ENCODE peak calls at places on chromosomes 2 and 18, in seven cellular contexts. E is choroid plexus epithelial cell, I is OCI-LY7, O is psoas muscle, H is left ventricle myocardium inferior, U is H1, S is heart right ventricle. T is an unnamed sample.

GRCh38 chr18:78196280-78196679 is 783.3 kb upstream of the SALL3 start:
- DNase-seq in H (no peak), E (no peak), O (no peak), I (no peak), U (no peak), S (no peak), T (no peak)

GRCh38 chr2:219511547-219512325 is 2.5 kb upstream of the ASIC4 start:
- DNase-seq in U (no peak), H (no peak), E (no peak), S (no peak), O (no peak), I (no peak), T (no peak)

GRCh38 chr2:240245706-240246105 is 105.2 kb upstream of the OTOS start:
- DNase-seq in E (peak; percentile 61), S (peak; percentile 79), U (no peak), H (peak; percentile 75), I (no peak), O (peak; percentile 89), T (no peak)

GRCh38 chr2:29952973-29953372 is 31.6 kb upstream of the ALK start:
- DNase-seq in E (no peak), I (no peak), S (no peak), O (no peak), H (no peak), U (no peak), T (no peak)

GRCh38 chr2:85852078-85852790 is 36.6 kb downstream of the ST3GAL5 start:
- DNase-seq in H (no peak), U (no peak), S (no peak), I (no peak), O (no peak), E (no peak), T (no peak)

GRCh38 chr2:71846072-71846471 is 301.6 kb downstream of the CYP26B1 start:
- DNase-seq in E (no peak), U (no peak), S (no peak), I (no peak), O (no peak), H (no peak), T (no peak)

GRCh38 chr2:33660416-33661118 is 61.5 kb upstream of the FAM98A start:
- DNase-seq in S (no peak), U (no peak), I (no peak), H (no peak), E (no peak), O (no peak), T (no peak)

GRCh38 chr2:98911376-98912154 is 24.5 kb downstream of the CRACDL start:
- DNase-seq in S (no peak), E (peak; percentile 41), I (no peak), O (no peak), H (no peak), U (no peak), T (no peak)

GRCh38 chr2:27653397-27653796 is 10.0 kb downstream of the SUPT7L start:
- DNase-seq in H (no peak), I (no peak), U (no peak), E (peak; percentile 71), S (no peak), O (no peak), T (no peak)

DNA sequence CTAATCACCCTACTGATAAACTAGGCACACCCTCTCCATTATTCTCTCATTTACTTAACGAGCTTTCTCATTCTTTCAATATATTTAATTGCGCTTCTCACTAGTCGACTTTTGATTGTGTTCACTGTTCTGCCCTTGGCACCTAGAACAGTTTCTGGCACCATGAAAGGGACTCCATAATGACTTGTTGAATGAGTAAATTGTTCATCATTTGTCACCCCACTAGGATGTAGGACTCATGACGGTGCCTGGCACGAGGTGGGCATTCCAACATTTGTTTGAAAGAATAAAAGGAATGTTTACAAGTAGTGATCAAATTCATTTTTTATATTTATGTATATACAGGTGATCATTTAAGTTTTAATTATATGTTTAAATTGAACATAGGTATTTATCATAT is 123.7 kb downstream of the DIS3L2 start:
- DNase-seq in U (no peak), I (no peak), H (no peak), O (no peak), E (no peak), S (no peak), T (no peak)
- TF ChIP-seq CTCF in U (no peak), I (no peak), H (no peak), O (no peak), E (no peak), S (no peak), T (no peak)

DNA sequence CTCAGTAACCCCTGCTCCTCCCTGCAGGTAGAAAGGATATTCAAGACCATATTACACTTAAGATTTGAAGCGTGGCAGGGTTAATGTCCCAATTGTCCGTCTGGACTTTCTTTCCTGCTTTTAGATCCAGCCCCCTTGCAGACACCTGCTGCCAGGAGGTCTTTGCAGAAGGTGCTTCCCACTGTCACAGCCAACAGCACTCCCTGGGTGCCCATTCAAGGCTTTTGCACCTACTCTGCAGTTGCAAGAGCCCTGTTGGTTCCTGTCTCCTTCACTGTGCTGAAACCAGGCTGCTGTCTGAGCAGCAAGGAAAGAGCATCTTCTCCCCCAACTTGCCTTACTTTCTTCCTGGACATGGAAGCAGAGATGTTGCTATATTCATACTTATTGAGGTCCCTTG is 1043.0 kb upstream of the POU3F3 start:
- DNase-seq in E (no peak), O (no peak), U (no peak), H (no peak), I (no peak), S (no peak), T (no peak)
- H3K4me3 ChIP-seq in E (no peak overlapping the region), O (no peak overlapping the region), U (no peak overlapping the region), H (no peak overlapping the region), I (no peak overlapping the region), S (no peak overlapping the region), T (no peak overlapping the region)

GRCh38 chr2:31078579-31079105 is 59.6 kb downstream of the GALNT14 start:
- DNase-seq in U (no peak), I (no peak), O (no peak), S (no peak), E (no peak), H (no peak), T (no peak)

GRCh38 chr2:31080361-31080760 is 57.9 kb downstream of the GALNT14 start:
- DNase-seq in H (no peak), U (no peak), E (no peak), I (no peak), S (no peak), O (no peak), T (no peak)

GRCh38 chr2:31081497-31081896 is 56.7 kb downstream of the GALNT14 start:
- DNase-seq in U (no peak), E (peak; percentile 13), S (no peak), I (no peak), O (no peak), H (no peak), T (no peak)

GRCh38 chr2:31082002-31082401 is 56.2 kb downstream of the GALNT14 start:
- DNase-seq in E (no peak), S (no peak), H (no peak), U (no peak), O (no peak), I (no peak), T (no peak)

GRCh38 chr2:31079665-31080064 is 58.6 kb downstream of the GALNT14 start:
- DNase-seq in S (no peak), H (no peak), I (no peak), O (no peak), U (no peak), E (no peak), T (no peak)
- TF ChIP-seq CTCF in S (peak; percentile 22), H (peak; percentile 28), I (peak; percentile 27), O (no peak), U (peak; percentile 81), E (peak; percentile 5), T (peak; percentile 4)

DNA sequence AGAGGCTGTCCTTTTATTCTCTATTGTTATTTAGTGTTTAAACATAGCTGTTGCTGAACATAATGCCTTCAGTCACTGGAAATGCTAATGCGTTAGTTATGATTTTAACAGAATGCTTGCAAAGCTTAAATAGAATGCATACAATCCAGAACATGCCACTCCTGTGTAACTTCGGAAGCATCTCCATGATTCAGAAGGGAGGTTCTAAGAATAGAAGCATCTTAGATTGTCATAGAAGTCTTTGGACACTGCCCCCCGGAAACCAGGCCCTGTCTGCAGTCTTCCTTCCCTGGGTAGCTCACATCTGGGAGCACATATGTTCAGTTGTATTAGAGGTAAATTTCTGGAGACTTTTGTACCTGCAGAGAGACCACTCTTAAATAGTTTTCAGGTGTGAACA is 73.2 kb downstream of the ZNF532 start:
- DNase-seq in I (no peak), S (no peak), H (no peak), O (no peak), U (no peak), E (peak; percentile 21), T (no peak)
- H3K4me3 ChIP-seq in I (no peak overlapping the region), S (no peak overlapping the region), H (no peak overlapping the region), O (no peak overlapping the region), U (no peak overlapping the region), E (no peak overlapping the region), T (no peak overlapping the region)

GRCh38 chr2:112480540-112481049 is 1.4 kb upstream of the TTL start:
- DNase-seq in S (no peak), E (no peak), H (no peak), I (no peak), U (no peak), O (no peak), T (no peak)
- TF ChIP-seq CTCF in S (no peak), E (peak; percentile 19), H (no peak), I (no peak), U (no peak), O (no peak), T (peak; percentile 29)

GRCh38 chr2:42057159-42057901 is 9.5 kb downstream of the PKDCC start:
- DNase-seq in S (no peak), O (peak; percentile 45), U (no peak), I (no peak), H (no peak), E (no peak), T (no peak)

GRCh38 chr2:42060028-42060427 is 12.2 kb downstream of the PKDCC start:
- DNase-seq in S (no peak), I (no peak), H (no peak), E (no peak), U (no peak), O (no peak), T (no peak)

GRCh38 chr2:42057902-42058450 is 10.2 kb downstream of the PKDCC start:
- DNase-seq in I (no peak), S (no peak), O (peak; percentile 47), E (no peak), H (no peak), U (no peak), T (no peak)

GRCh38 chr2:42060718-42061619 is 13.1 kb downstream of the PKDCC start:
- DNase-seq in I (no peak), H (peak; percentile 61), E (peak; percentile 71), O (peak; percentile 75), U (no peak), S (peak; percentile 61), T (no peak)

DNA sequence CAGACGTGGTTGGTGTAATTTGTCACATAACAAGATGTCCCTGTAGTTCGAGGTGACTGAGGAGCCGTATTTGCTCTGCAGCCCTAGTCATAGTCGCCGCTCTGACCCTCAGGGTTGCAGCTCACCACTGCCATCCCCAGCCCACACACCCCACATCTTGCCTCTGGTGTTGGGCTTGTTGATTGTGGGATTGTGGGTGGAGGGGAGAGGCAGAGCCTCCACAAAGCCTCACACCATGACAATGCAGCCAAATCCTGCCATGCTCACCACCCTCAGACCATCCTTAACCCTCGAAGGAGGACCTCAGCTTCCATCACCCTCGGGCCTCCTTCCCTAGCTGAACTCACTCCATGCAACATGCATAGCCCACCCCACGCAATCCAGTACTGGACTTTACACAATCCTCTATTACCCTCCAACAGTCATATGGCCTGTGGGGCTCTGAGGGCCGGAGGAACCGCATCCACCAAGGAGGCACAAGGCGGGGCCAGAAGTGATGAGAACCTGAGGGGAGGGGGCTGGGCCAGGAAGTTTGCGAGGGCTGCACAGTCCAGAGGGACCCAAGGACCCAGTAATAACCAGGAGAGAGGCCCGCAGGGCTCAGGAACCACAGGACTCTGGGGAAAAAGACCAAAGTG is 11.6 kb downstream of the PKDCC start:
- DNase-seq in H (no peak), E (no peak), S (no peak), O (no peak), U (no peak), I (no peak), T (no peak)
- H3K4me3 ChIP-seq in H (no peak overlapping the region), E (no peak overlapping the region), S (no peak overlapping the region), O (no peak overlapping the region), U (no peak overlapping the region), I (no peak overlapping the region), T (no peak overlapping the region)